ENCODE peak calls at places on chromosomes 7 and 10, in four cellular contexts. Y is activated T-cell treated with anti-CD3 and anti-CD28 coated beads for 1 hour, I is ELR, M is SK-N-MC. O is an unnamed sample.

GRCh38 chr7:156640257-156640948 is at the start of gene RNF32:
- DNase-seq in Y (peak), I (peak), M (peak), O (peak)

GRCh38 chr10:118373786-118374185 is 31.7 kb upstream of the FAM204A start:
- DNase-seq in Y (no peak), I (peak), M (no peak), O (no peak)

GRCh38 chr7:30143748-30144251 is 9.0 kb downstream of the MTURN start:
- DNase-seq in Y (no peak), I (peak), M (no peak), O (no peak)

GRCh38 chr10:132502544-132503300 is 34.9 kb upstream of the INPP5A start:
- DNase-seq in Y (no peak), I (no peak), M (no peak), O (peak)

GRCh38 chr7:154451480-154452457 is 399.6 kb downstream of the DPP6 start:
- DNase-seq in Y (no peak), I (no peak), M (no peak), O (no peak)

GRCh38 chr10:103235775-103236174 is 9.9 kb upstream of the RPEL1 start:
- DNase-seq in Y (no peak), I (no peak), M (no peak), O (no peak)

GRCh38 chr10:16910795-16911164 is 93.6 kb upstream of the RSU1 start:
- DNase-seq in Y (no peak), I (peak), M (no peak), O (no peak)

GRCh38 chr10:16436367-16436757 is 448 bp upstream of the PTER start:
- DNase-seq in Y (no peak), I (no peak), M (no peak), O (no peak)

GRCh38 chr7:87878208-87878735 is 2.0 kb downstream of the DBF4 start:
- DNase-seq in Y (no peak), I (peak), M (no peak), O (no peak)

GRCh38 chr10:9227679-9228365 is 1173.3 kb downstream of the GATA3 start:
- DNase-seq in Y (no peak), I (no peak), M (no peak), O (no peak)

GRCh38 chr7:80312139-80312661 is 177.6 kb downstream of the GNAI1 start:
- DNase-seq in Y (no peak), I (peak), M (no peak), O (no peak)

GRCh38 chr10:86439544-86439943 is 72.9 kb upstream of the GRID1 start:
- DNase-seq in Y (no peak), I (peak), M (no peak), O (no peak)

GRCh38 chr10:70480254-70480861 is 1.8 kb downstream of the PALD1 start:
- DNase-seq in Y (no peak), I (no peak), M (no peak), O (no peak)

GRCh38 chr10:131579251-131580071 is 267.9 kb upstream of the TCERG1L start:
- DNase-seq in Y (no peak), I (no peak), M (no peak), O (no peak)

GRCh38 chr10:812787-813186 is 118.7 kb downstream of the LARP4B start:
- DNase-seq in Y (no peak), I (no peak), M (no peak), O (no peak)

GRCh38 chr10:7409045-7409731 is 1.6 kb downstream of the SFMBT2 start:
- DNase-seq in Y (peak), I (no peak), M (no peak), O (no peak)

GRCh38 chr7:121623130-121623872 is 227.2 kb upstream of the FAM3C start:
- DNase-seq in Y (no peak), I (no peak), M (no peak), O (no peak)

GRCh38 chr10:994836-995558 is 6.8 kb downstream of the GTPBP4 start:
- DNase-seq in Y (no peak), I (no peak), M (no peak), O (no peak)

GRCh38 chr10:86364551-86365345 is 1.8 kb downstream of the GRID1 start:
- DNase-seq in Y (no peak), I (no peak), M (no peak), O (peak)

GRCh38 chr10:87861566-87861952 is 1.8 kb downstream of the KLLN start:
- DNase-seq in Y (no peak), I (peak), M (no peak), O (peak)

GRCh38 chr7:30433506-30433905 is 45.1 kb downstream of the NOD1 start:
- DNase-seq in Y (no peak), I (no peak), M (no peak), O (no peak)

GRCh38 chr10:88390041-88390440 is 193.1 kb downstream of the RNLS start:
- DNase-seq in Y (no peak), I (no peak), M (no peak), O (no peak)

GRCh38 chr7:25839084-25839769 is 312.8 kb upstream of the NFE2L3 start:
- DNase-seq in Y (no peak), I (peak), M (no peak), O (no peak)

GRCh38 chr10:45000764-45001381 is at the start of gene ZNF22:
- DNase-seq in Y (peak), I (peak), M (no peak), O (peak)

GRCh38 chr7:64266341-64266919 is 38.2 kb downstream of the ZNF679 start:
- DNase-seq in Y (no peak), I (no peak), M (no peak), O (no peak)

GRCh38 chr7:1160665-1161010 is 642 bp upstream of the ZFAND2A start:
- DNase-seq in Y (no peak), I (peak), M (no peak), O (no peak)

GRCh38 chr7:133784421-133785045 is 342.6 kb upstream of the LRGUK start:
- DNase-seq in Y (no peak), I (no peak), M (no peak), O (no peak)

GRCh38 chr10:132869621-132870020 is 72.7 kb downstream of the CFAP46 start:
- DNase-seq in Y (no peak), I (no peak), M (no peak), O (peak)

GRCh38 chr7:40923631-40924030 is 779.3 kb downstream of the INHBA start:
- DNase-seq in Y (no peak), I (no peak), M (no peak), O (no peak)

GRCh38 chr10:129702605-129703004 is 235.6 kb downstream of the MGMT start:
- DNase-seq in Y (no peak), I (no peak), M (no peak), O (no peak)

GRCh38 chr10:102753724-102754123 is 10.0 kb downstream of the WBP1L start:
- DNase-seq in Y (no peak), I (no peak), M (no peak), O (no peak)

GRCh38 chr10:13400196-13400965 is 52.3 kb upstream of the SEPHS1 start:
- DNase-seq in Y (no peak), I (no peak), M (no peak), O (no peak)

GRCh38 chr7:6453737-6454136 is 6.0 kb upstream of the DAGLB start:
- DNase-seq in Y (no peak), I (peak), M (no peak), O (no peak)

GRCh38 chr7:17103984-17104383 is 194.5 kb upstream of the AHR start:
- DNase-seq in Y (no peak), I (no peak), M (no peak), O (no peak)

GRCh38 chr10:46290101-46290884 is 3.5 kb downstream of the ANTXRL start:
- DNase-seq in Y (no peak), I (no peak), M (no peak), O (no peak)

GRCh38 chr10:22463255-22463654 is 118.0 kb downstream of the SPAG6 start:
- DNase-seq in Y (no peak), I (no peak), M (no peak), O (no peak)

GRCh38 chr7:111855161-111855841 is 293.0 kb upstream of the IMMP2L start:
- DNase-seq in Y (no peak), I (peak), M (no peak), O (peak)

O was measured in WTC11.